ENCODE peak calls at places on chromosome X, in five cellular contexts. One of them, this sample, is unnamed.

GRCh38 chrX:11089802-11090201 is 21.3 kb upstream of the HCCS start:
- DNase-seq in tibial nerve: no peak
- DNase-seq in lower leg skin: no peak
- DNase-seq in H54: no peak
- DNase-seq in uterus: no peak
- DNase-seq in this sample: no peak

GRCh38 chrX:7115557-7115956 is 32.0 kb upstream of the STS start:
- DNase-seq in uterus: no peak
- DNase-seq in tibial nerve: no peak
- DNase-seq in H54: no peak
- DNase-seq in lower leg skin: no peak
- DNase-seq in this sample: no peak

GRCh38 chrX:42415636-42416035 is 362.3 kb downstream of the PPP1R2C start:
- DNase-seq in lower leg skin: no peak
- DNase-seq in tibial nerve: no peak
- DNase-seq in uterus: no peak
- DNase-seq in H54: no peak
- DNase-seq in this sample: no peak

GRCh38 chrX:129523076-129524055 is at the start of gene SMARCA1:
- DNase-seq in tibial nerve: peak
- DNase-seq in uterus: peak
- DNase-seq in H54: peak
- DNase-seq in lower leg skin: peak
- DNase-seq in this sample: peak

GRCh38 chrX:14896273-14896672 is 23.1 kb downstream of the MOSPD2 start:
- DNase-seq in H54: no peak
- DNase-seq in uterus: no peak
- DNase-seq in lower leg skin: no peak
- DNase-seq in tibial nerve: no peak
- DNase-seq in this sample: no peak

GRCh38 chrX:36909584-36909983 is 98.6 kb upstream of the FAM47C start:
- DNase-seq in uterus: no peak
- DNase-seq in lower leg skin: no peak
- DNase-seq in tibial nerve: no peak
- DNase-seq in H54: no peak
- DNase-seq in this sample: no peak

GRCh38 chrX:113741744-113742143 is 842.1 kb upstream of the HTR2C start:
- DNase-seq in H54: no peak
- DNase-seq in uterus: no peak
- DNase-seq in lower leg skin: no peak
- DNase-seq in tibial nerve: no peak
- DNase-seq in this sample: peak

GRCh38 chrX:12223650-12224049 is 85.4 kb downstream of the FRMPD4 start:
- DNase-seq in uterus: no peak
- DNase-seq in lower leg skin: no peak
- DNase-seq in tibial nerve: no peak
- DNase-seq in H54: no peak
- DNase-seq in this sample: no peak

GRCh38 chrX:3548743-3549441 is 164.6 kb downstream of the PRKX start:
- DNase-seq in tibial nerve: peak
- DNase-seq in uterus: no peak
- DNase-seq in H54: no peak
- DNase-seq in lower leg skin: no peak
- DNase-seq in this sample: no peak

GRCh38 chrX:17081969-17082368 is 135.5 kb downstream of the REPS2 start:
- DNase-seq in tibial nerve: no peak
- DNase-seq in uterus: no peak
- DNase-seq in H54: no peak
- DNase-seq in lower leg skin: no peak
- DNase-seq in this sample: peak

GRCh38 chrX:17078031-17078730 is 131.7 kb downstream of the REPS2 start:
- DNase-seq in tibial nerve: no peak
- DNase-seq in lower leg skin: no peak
- DNase-seq in H54: peak
- DNase-seq in uterus: no peak
- DNase-seq in this sample: no peak

GRCh38 chrX:17075004-17075403 is 128.5 kb downstream of the REPS2 start:
- DNase-seq in tibial nerve: no peak
- DNase-seq in H54: no peak
- DNase-seq in lower leg skin: no peak
- DNase-seq in uterus: no peak
- DNase-seq in this sample: no peak

GRCh38 chrX:17081535-17081934 is 135.1 kb downstream of the REPS2 start:
- DNase-seq in uterus: peak
- DNase-seq in lower leg skin: no peak
- DNase-seq in tibial nerve: no peak
- DNase-seq in H54: no peak
- DNase-seq in this sample: peak

DNA sequence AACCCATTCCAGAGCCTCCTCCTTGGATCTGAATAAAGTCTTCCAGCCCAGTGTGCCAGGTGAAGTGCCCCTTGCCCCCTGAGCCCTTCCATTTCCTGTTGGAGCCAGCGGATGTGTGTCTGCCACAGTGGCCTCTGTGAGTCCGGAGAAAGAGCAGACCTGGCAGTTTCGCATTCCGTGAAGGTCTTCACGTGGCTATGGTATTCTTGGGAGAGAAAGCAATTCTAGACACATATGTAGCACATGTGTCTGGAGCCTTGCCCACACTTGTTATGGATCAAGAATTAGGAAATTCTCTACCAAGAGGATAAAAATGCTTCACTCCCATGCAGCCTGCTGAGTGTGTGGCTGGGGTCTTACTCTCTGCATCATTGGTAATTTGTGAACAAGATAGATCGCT is 130.9 kb downstream of the REPS2 start:
- DNase-seq in tibial nerve: no peak
- DNase-seq in lower leg skin: no peak
- DNase-seq in H54: no peak
- DNase-seq in uterus: no peak
- DNase-seq in this sample: no peak
- TF ChIP-seq POLR2A in tibial nerve: no peak
- TF ChIP-seq POLR2A in lower leg skin: no peak
- TF ChIP-seq POLR2A in H54: no peak
- TF ChIP-seq POLR2A in uterus: no peak
- TF ChIP-seq POLR2A in this sample: no peak

GRCh38 chrX:56729152-56729557 is at the start of gene NBDY:
- DNase-seq in lower leg skin: peak
- DNase-seq in tibial nerve: peak
- DNase-seq in uterus: peak
- DNase-seq in H54: no peak
- DNase-seq in this sample: peak
- TF ChIP-seq POLR2A in lower leg skin: no peak
- TF ChIP-seq POLR2A in tibial nerve: no peak
- TF ChIP-seq POLR2A in uterus: no peak
- TF ChIP-seq POLR2A in H54: peak
- TF ChIP-seq POLR2A in this sample: peak

GRCh38 chrX:71111851-71112468 is 583 bp upstream of the IL2RG start:
- DNase-seq in H54: no peak
- DNase-seq in uterus: no peak
- DNase-seq in tibial nerve: no peak
- DNase-seq in lower leg skin: no peak
- DNase-seq in this sample: no peak
- TF ChIP-seq POLR2A in H54: no peak
- TF ChIP-seq POLR2A in uterus: no peak
- TF ChIP-seq POLR2A in tibial nerve: no peak
- TF ChIP-seq POLR2A in lower leg skin: no peak
- TF ChIP-seq POLR2A in this sample: peak

DNA sequence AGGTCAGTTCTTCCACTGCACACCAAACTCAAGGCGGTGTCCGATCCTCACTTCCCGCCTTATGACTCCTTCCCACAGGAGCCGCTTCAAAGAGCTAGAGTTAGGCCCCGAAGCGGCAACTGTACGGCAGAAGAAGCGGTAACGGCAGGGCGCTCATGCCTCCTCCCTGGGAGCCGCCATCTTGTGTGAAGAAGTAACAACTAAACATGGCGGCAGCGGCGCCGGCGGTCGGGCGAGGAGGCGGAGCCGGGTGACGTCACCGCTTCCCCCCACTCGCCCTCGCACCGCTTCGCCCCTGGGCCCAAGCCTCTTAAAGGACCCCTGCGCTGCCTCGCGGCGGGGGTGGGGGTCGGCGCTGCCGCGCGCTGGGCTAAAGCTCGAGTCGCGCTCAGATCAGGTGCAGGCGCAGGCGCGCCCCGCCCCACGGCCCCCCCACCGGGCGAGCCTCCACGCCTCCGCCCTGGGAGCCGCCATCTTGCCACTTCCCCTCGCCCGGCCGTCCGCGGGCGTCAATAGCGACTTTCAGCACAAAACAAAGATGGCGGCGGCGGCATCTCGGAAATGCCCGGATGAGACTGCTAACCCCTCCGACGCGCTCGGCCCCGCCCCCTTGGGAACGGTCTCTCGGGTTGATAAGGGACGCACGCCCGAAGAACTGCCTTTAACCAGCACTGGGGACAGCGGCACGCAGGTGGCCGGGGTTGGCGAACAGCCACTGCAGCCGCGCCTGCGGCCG is at the start of gene HCFC1:
- DNase-seq in uterus: peak
- DNase-seq in H54: peak
- DNase-seq in lower leg skin: peak
- DNase-seq in tibial nerve: peak
- DNase-seq in this sample: peak
- TF ChIP-seq POLR2A in uterus: peak
- TF ChIP-seq POLR2A in H54: peak
- TF ChIP-seq POLR2A in lower leg skin: no peak
- TF ChIP-seq POLR2A in tibial nerve: peak
- TF ChIP-seq POLR2A in this sample: peak

DNA sequence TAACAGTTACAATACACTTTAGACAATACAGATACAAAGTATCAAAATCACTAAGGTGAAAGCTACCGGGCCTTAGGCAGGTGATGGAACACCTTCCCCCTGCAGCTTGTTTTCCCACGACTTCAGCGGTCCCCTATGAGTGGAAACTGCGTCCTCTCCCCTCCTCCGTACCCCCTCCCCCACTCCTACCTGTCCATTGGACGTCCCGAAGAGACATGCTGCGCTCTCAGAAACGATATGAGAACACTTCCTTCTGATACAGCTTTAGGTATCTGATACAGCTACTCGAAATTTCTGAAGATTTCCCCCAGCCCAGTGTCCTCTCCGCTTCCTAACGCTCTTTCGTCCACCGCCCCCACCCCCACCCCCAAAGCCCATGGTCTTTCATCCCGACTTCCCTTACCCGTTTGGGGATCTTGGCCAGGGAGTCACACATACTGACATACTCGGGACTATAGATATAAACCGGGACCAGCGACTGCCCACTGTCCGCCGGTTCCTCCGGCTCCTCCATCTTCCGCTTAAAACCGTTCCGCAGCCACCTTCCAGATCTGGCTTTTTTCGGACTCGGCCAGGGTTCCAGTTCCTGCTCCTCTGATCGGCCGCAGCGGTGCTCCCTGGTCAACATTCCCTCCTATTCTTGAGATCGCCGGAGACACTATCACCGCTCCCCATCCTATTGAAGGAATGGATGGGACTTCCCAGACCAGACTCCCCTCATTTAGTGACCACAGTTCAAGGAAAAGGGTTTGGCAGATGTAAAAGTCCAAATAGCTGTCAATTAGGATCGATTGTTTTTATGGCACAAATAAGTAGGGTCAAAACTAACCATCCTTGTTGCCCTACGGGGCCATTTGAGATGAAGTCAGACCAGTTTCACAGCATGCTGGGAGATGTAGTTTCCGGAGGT is at the start of gene HDAC8:
- DNase-seq in tibial nerve: peak
- DNase-seq in uterus: peak
- DNase-seq in lower leg skin: peak
- DNase-seq in H54: peak
- DNase-seq in this sample: peak
- TF ChIP-seq POLR2A in tibial nerve: no peak
- TF ChIP-seq POLR2A in uterus: no peak
- TF ChIP-seq POLR2A in lower leg skin: no peak
- TF ChIP-seq POLR2A in H54: peak
- TF ChIP-seq POLR2A in this sample: peak

DNA sequence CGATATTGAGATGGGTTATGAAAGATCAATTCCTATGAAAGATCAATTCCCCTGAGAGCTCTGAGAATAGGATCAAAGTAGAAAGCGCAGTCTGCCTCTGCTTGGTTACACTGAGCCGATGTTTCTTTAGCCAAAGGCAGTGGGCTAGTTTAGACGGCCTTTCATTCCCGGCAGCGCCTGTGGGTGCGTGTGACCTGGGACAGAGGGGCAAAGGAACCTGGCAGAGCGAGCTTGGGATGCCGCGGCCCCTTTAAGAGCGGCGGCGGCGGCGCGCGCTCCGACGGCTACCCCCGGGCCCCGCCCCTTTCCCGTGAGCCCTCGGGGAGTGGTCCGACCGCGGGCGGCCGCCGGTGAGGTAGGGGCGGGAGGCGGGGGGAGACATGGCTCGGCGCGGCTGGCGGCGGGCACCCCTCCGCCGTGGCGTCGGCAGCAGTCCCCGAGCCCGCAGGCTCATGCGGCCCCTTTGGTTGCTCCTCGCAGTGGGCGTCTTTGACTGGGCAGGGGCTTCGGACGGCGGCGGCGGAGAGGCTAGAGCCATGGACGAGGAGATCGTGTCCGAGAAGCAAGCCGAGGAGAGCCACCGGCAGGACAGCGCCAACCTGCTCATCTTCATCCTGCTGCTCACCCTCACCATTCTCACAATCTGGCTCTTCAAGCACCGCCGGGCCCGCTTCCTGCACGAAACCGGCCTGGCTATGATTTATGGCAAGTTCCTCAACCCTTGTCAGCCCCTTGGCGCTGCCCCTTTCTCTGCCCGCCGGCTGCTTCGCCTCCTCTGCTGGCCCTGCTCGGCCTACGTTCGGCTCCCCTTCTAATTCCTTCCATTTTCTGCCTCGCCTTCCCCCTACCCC is at the start of gene SLC9A6:
- DNase-seq in uterus: peak
- DNase-seq in lower leg skin: peak
- DNase-seq in tibial nerve: peak
- DNase-seq in H54: peak
- DNase-seq in this sample: peak
- TF ChIP-seq POLR2A in uterus: peak
- TF ChIP-seq POLR2A in lower leg skin: no peak
- TF ChIP-seq POLR2A in tibial nerve: no peak
- TF ChIP-seq POLR2A in H54: no peak
- TF ChIP-seq POLR2A in this sample: no peak

This sample was measured in erythroblast.